ENCODE peak calls at places on chromosomes 12 and 14, in six cellular contexts. One of them, this sample, is unnamed.

GRCh38 chr12:43805857-43806736 is at the start of gene TWF1:
- DNase-seq in CD8-positive, alpha-beta memory T cell: peak; percentile 87
- DNase-seq in NAMALWA: peak; percentile 85
- DNase-seq in stimulated activated CD4-positive, alpha-beta T cell treated with anti-CD3 and anti-CD28 coated beads, Interleukin-15, amount 100 ng/mL, for 1 hour: peak; percentile 82
- DNase-seq in NCI-H1092: peak; percentile 88
- DNase-seq in H4: peak; percentile 52
- DNase-seq in this sample: peak; percentile 91

GRCh38 chr12:6200266-6201198 is at the start of gene CD9:
- DNase-seq in H4: peak; percentile 62
- DNase-seq in NAMALWA: peak; percentile 72
- DNase-seq in NCI-H1092: no peak
- DNase-seq in stimulated activated CD4-positive, alpha-beta T cell treated with anti-CD3 and anti-CD28 coated beads, Interleukin-15, amount 100 ng/mL, for 1 hour: peak; percentile 19
- DNase-seq in CD8-positive, alpha-beta memory T cell: no peak
- DNase-seq in this sample: no peak

GRCh38 chr12:125092872-125093680 is 27.8 kb downstream of the AACS start:
- DNase-seq in H4: no peak
- DNase-seq in CD8-positive, alpha-beta memory T cell: no peak
- DNase-seq in NAMALWA: no peak
- DNase-seq in NCI-H1092: no peak
- DNase-seq in stimulated activated CD4-positive, alpha-beta T cell treated with anti-CD3 and anti-CD28 coated beads, Interleukin-15, amount 100 ng/mL, for 1 hour: no peak
- DNase-seq in this sample: no peak

GRCh38 chr12:67394600-67394999 is 125.4 kb downstream of the CAND1 start:
- DNase-seq in H4: no peak
- DNase-seq in NAMALWA: no peak
- DNase-seq in stimulated activated CD4-positive, alpha-beta T cell treated with anti-CD3 and anti-CD28 coated beads, Interleukin-15, amount 100 ng/mL, for 1 hour: no peak
- DNase-seq in CD8-positive, alpha-beta memory T cell: no peak
- DNase-seq in NCI-H1092: no peak
- DNase-seq in this sample: no peak

GRCh38 chr12:109696485-109697269 is 16.9 kb upstream of the FAM222A start:
- DNase-seq in H4: no peak
- DNase-seq in NAMALWA: no peak
- DNase-seq in stimulated activated CD4-positive, alpha-beta T cell treated with anti-CD3 and anti-CD28 coated beads, Interleukin-15, amount 100 ng/mL, for 1 hour: no peak
- DNase-seq in CD8-positive, alpha-beta memory T cell: no peak
- DNase-seq in NCI-H1092: no peak
- DNase-seq in this sample: no peak

GRCh38 chr14:77240336-77240915 is 30.6 kb downstream of the NGB start:
- DNase-seq in NCI-H1092: no peak
- DNase-seq in H4: no peak
- DNase-seq in NAMALWA: no peak
- DNase-seq in stimulated activated CD4-positive, alpha-beta T cell treated with anti-CD3 and anti-CD28 coated beads, Interleukin-15, amount 100 ng/mL, for 1 hour: no peak
- DNase-seq in CD8-positive, alpha-beta memory T cell: no peak
- DNase-seq in this sample: no peak

GRCh38 chr12:44960856-44961255 is 84.7 kb upstream of the NELL2 start:
- DNase-seq in H4: no peak
- DNase-seq in NCI-H1092: no peak
- DNase-seq in stimulated activated CD4-positive, alpha-beta T cell treated with anti-CD3 and anti-CD28 coated beads, Interleukin-15, amount 100 ng/mL, for 1 hour: no peak
- DNase-seq in CD8-positive, alpha-beta memory T cell: no peak
- DNase-seq in NAMALWA: no peak
- DNase-seq in this sample: no peak

GRCh38 chr14:73610692-73611091 is 1.6 kb upstream of the ACOT6 start:
- DNase-seq in NAMALWA: no peak
- DNase-seq in H4: peak; percentile 39
- DNase-seq in CD8-positive, alpha-beta memory T cell: no peak
- DNase-seq in stimulated activated CD4-positive, alpha-beta T cell treated with anti-CD3 and anti-CD28 coated beads, Interleukin-15, amount 100 ng/mL, for 1 hour: no peak
- DNase-seq in NCI-H1092: no peak
- DNase-seq in this sample: no peak

GRCh38 chr12:14272954-14273910 is 92.2 kb upstream of the ATF7IP start:
- DNase-seq in NAMALWA: no peak
- DNase-seq in H4: peak; percentile 81
- DNase-seq in CD8-positive, alpha-beta memory T cell: no peak
- DNase-seq in stimulated activated CD4-positive, alpha-beta T cell treated with anti-CD3 and anti-CD28 coated beads, Interleukin-15, amount 100 ng/mL, for 1 hour: no peak
- DNase-seq in NCI-H1092: peak; percentile 76
- DNase-seq in this sample: no peak

GRCh38 chr12:57715786-57716185 is 21.9 kb downstream of the OS9 start:
- DNase-seq in CD8-positive, alpha-beta memory T cell: no peak
- DNase-seq in H4: no peak
- DNase-seq in stimulated activated CD4-positive, alpha-beta T cell treated with anti-CD3 and anti-CD28 coated beads, Interleukin-15, amount 100 ng/mL, for 1 hour: no peak
- DNase-seq in NCI-H1092: no peak
- DNase-seq in NAMALWA: no peak
- DNase-seq in this sample: no peak

GRCh38 chr14:81427348-81428058 is 27.4 kb upstream of the STON2 start:
- DNase-seq in NCI-H1092: no peak
- DNase-seq in CD8-positive, alpha-beta memory T cell: no peak
- DNase-seq in H4: peak; percentile 40
- DNase-seq in stimulated activated CD4-positive, alpha-beta T cell treated with anti-CD3 and anti-CD28 coated beads, Interleukin-15, amount 100 ng/mL, for 1 hour: no peak
- DNase-seq in NAMALWA: no peak
- DNase-seq in this sample: no peak